ENCODE peak calls at places on chromosomes 5 and 9, in five cellular contexts. One of them, this sample, is unnamed.
A peak's percentile ranks its signal among the peaks of the same experiment; 100 is the strongest.

GRCh38 chr5:68431601-68432337 is 216.2 kb downstream of the PIK3R1 start:
- DNase-seq in IMR-90: no peak
- DNase-seq in cardiac muscle cell: no peak
- DNase-seq in mesenchymal stem cell: no peak
- DNase-seq in stomach: no peak
- DNase-seq in this sample: no peak

GRCh38 chr5:109786177-109786576 is 96.5 kb downstream of the MAN2A1 start:
- DNase-seq in IMR-90: no peak
- DNase-seq in cardiac muscle cell: no peak
- DNase-seq in mesenchymal stem cell: no peak
- DNase-seq in stomach: no peak
- DNase-seq in this sample: no peak

GRCh38 chr5:157842185-157842584 is 16.8 kb downstream of the CLINT1 start:
- DNase-seq in IMR-90: no peak
- DNase-seq in cardiac muscle cell: no peak
- DNase-seq in mesenchymal stem cell: no peak
- DNase-seq in stomach: no peak
- DNase-seq in this sample: no peak

GRCh38 chr9:135009711-135010362 is 77.6 kb upstream of the OLFM1 start:
- DNase-seq in IMR-90: no peak
- DNase-seq in cardiac muscle cell: no peak
- DNase-seq in mesenchymal stem cell: no peak
- DNase-seq in stomach: no peak
- DNase-seq in this sample: peak; percentile 39

GRCh38 chr9:113669523-113670115 is 206.1 kb downstream of the RGS3 start:
- DNase-seq in IMR-90: peak; percentile 88
- DNase-seq in cardiac muscle cell: no peak
- DNase-seq in mesenchymal stem cell: no peak
- DNase-seq in stomach: no peak
- DNase-seq in this sample: no peak

GRCh38 chr9:124218438-124219289 is 39.1 kb upstream of the NEK6 start:
- DNase-seq in IMR-90: peak; percentile 66
- DNase-seq in cardiac muscle cell: peak; percentile 32
- DNase-seq in mesenchymal stem cell: peak; percentile 84
- DNase-seq in stomach: peak; percentile 68
- DNase-seq in this sample: peak; percentile 77

GRCh38 chr5:176534640-176535039 is 2.6 kb downstream of the RNF44 start:
- DNase-seq in IMR-90: no peak
- DNase-seq in cardiac muscle cell: no peak
- DNase-seq in mesenchymal stem cell: no peak
- DNase-seq in stomach: no peak
- DNase-seq in this sample: no peak

GRCh38 chr9:136975624-136976023 is 1.7 kb upstream of the PTGDS start:
- DNase-seq in IMR-90: no peak
- DNase-seq in cardiac muscle cell: peak; percentile 36
- DNase-seq in mesenchymal stem cell: no peak
- DNase-seq in stomach: no peak
- DNase-seq in this sample: no peak

GRCh38 chr5:17412760-17413671 is 85.0 kb upstream of the TAF11L2 start:
- DNase-seq in IMR-90: no peak
- DNase-seq in cardiac muscle cell: no peak
- DNase-seq in mesenchymal stem cell: no peak
- DNase-seq in stomach: no peak
- DNase-seq in this sample: no peak

GRCh38 chr5:142432961-142433360 is 108.1 kb upstream of the SPRY4 start:
- DNase-seq in IMR-90: no peak
- DNase-seq in cardiac muscle cell: no peak
- DNase-seq in mesenchymal stem cell: no peak
- DNase-seq in stomach: no peak
- DNase-seq in this sample: no peak

GRCh38 chr9:125749287-125749935 is 2.2 kb downstream of the PBX3 start:
- DNase-seq in IMR-90: no peak
- DNase-seq in cardiac muscle cell: no peak
- DNase-seq in mesenchymal stem cell: no peak
- DNase-seq in stomach: no peak
- DNase-seq in this sample: no peak

GRCh38 chr5:150510460-150511263 is 2.7 kb downstream of the NDST1 start:
- DNase-seq in IMR-90: no peak
- DNase-seq in cardiac muscle cell: no peak
- DNase-seq in mesenchymal stem cell: no peak
- DNase-seq in stomach: peak; percentile 80
- DNase-seq in this sample: no peak

GRCh38 chr9:134283111-134283515 is 43.1 kb upstream of the RXRA start:
- DNase-seq in IMR-90: peak; percentile 70
- DNase-seq in cardiac muscle cell: peak; percentile 93
- DNase-seq in mesenchymal stem cell: no peak
- DNase-seq in stomach: peak; percentile 91
- DNase-seq in this sample: peak; percentile 79

GRCh38 chr5:134142806-134143205 is 28.3 kb downstream of the TCF7 start:
- DNase-seq in IMR-90: no peak
- DNase-seq in cardiac muscle cell: no peak
- DNase-seq in mesenchymal stem cell: no peak
- DNase-seq in stomach: peak; percentile 24
- DNase-seq in this sample: no peak

GRCh38 chr5:176733586-176734262 is 76.6 kb upstream of the UNC5A start:
- DNase-seq in IMR-90: no peak
- DNase-seq in cardiac muscle cell: no peak
- DNase-seq in mesenchymal stem cell: no peak
- DNase-seq in stomach: no peak
- DNase-seq in this sample: no peak

GRCh38 chr9:101093620-101094019 is 65.1 kb downstream of the PLPPR1 start:
- DNase-seq in IMR-90: no peak
- DNase-seq in cardiac muscle cell: peak; percentile 23
- DNase-seq in mesenchymal stem cell: no peak
- DNase-seq in stomach: no peak
- DNase-seq in this sample: no peak

GRCh38 chr5:171577940-171578856 is 158.8 kb downstream of the FGF18 start:
- DNase-seq in IMR-90: no peak
- DNase-seq in cardiac muscle cell: no peak
- DNase-seq in mesenchymal stem cell: peak; percentile 1
- DNase-seq in stomach: no peak
- DNase-seq in this sample: no peak

GRCh38 chr5:151651997-151652645 is 34.6 kb downstream of the SPARC start:
- DNase-seq in IMR-90: peak; percentile 75
- DNase-seq in cardiac muscle cell: peak; percentile 85
- DNase-seq in mesenchymal stem cell: peak; percentile 83
- DNase-seq in stomach: peak; percentile 74
- DNase-seq in this sample: peak; percentile 47

GRCh38 chr5:104084896-104085295 is 522.3 kb upstream of the NUDT12 start:
- DNase-seq in IMR-90: no peak
- DNase-seq in cardiac muscle cell: no peak
- DNase-seq in mesenchymal stem cell: no peak
- DNase-seq in stomach: no peak
- DNase-seq in this sample: no peak

GRCh38 chr5:14206028-14206725 is 63.0 kb downstream of the TRIO start:
- DNase-seq in IMR-90: no peak
- DNase-seq in cardiac muscle cell: peak; percentile 42
- DNase-seq in mesenchymal stem cell: peak; percentile 75
- DNase-seq in stomach: no peak
- DNase-seq in this sample: no peak

GRCh38 chr9:114037249-114037648 is 40.9 kb downstream of the AMBP start:
- DNase-seq in IMR-90: no peak
- DNase-seq in cardiac muscle cell: no peak
- DNase-seq in mesenchymal stem cell: no peak
- DNase-seq in stomach: no peak
- DNase-seq in this sample: no peak

GRCh38 chr5:14816374-14816998 is 55.1 kb downstream of the ANKH start:
- DNase-seq in IMR-90: no peak
- DNase-seq in cardiac muscle cell: no peak
- DNase-seq in mesenchymal stem cell: no peak
- DNase-seq in stomach: no peak
- DNase-seq in this sample: no peak

GRCh38 chr5:66872688-66873333 is 276.6 kb downstream of the MAST4 start:
- DNase-seq in IMR-90: no peak
- DNase-seq in cardiac muscle cell: no peak
- DNase-seq in mesenchymal stem cell: no peak
- DNase-seq in stomach: no peak
- DNase-seq in this sample: no peak

DNA sequence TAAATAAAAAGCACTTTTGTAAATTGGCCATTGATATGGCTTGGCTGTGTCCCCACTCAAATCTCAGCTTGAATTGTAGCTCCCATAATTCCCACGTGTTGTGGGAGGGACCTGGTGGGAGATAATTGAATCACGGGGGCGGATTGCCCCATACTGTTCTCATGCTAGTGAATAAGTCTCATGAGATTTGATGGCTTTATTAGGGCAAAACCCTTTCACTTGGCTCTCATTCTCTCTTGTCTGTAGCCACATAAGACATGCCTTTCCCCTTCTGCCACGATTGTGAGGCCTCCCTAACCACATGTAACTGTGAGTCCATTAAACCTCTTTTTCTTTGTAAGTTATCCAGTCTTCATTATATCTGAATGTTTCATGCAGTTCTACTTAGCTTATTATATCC is 153.2 kb downstream of the TARS1 start:
- DNase-seq in IMR-90: no peak
- DNase-seq in cardiac muscle cell: peak; percentile 18
- DNase-seq in mesenchymal stem cell: no peak
- DNase-seq in stomach: no peak
- DNase-seq in this sample: no peak
- H3K4me3 ChIP-seq in IMR-90: no peak overlapping the region
- H3K4me3 ChIP-seq in cardiac muscle cell: no peak overlapping the region
- H3K4me3 ChIP-seq in mesenchymal stem cell: no peak overlapping the region
- H3K4me3 ChIP-seq in stomach: no peak overlapping the region
- H3K4me3 ChIP-seq in this sample: no peak overlapping the region

DNA sequence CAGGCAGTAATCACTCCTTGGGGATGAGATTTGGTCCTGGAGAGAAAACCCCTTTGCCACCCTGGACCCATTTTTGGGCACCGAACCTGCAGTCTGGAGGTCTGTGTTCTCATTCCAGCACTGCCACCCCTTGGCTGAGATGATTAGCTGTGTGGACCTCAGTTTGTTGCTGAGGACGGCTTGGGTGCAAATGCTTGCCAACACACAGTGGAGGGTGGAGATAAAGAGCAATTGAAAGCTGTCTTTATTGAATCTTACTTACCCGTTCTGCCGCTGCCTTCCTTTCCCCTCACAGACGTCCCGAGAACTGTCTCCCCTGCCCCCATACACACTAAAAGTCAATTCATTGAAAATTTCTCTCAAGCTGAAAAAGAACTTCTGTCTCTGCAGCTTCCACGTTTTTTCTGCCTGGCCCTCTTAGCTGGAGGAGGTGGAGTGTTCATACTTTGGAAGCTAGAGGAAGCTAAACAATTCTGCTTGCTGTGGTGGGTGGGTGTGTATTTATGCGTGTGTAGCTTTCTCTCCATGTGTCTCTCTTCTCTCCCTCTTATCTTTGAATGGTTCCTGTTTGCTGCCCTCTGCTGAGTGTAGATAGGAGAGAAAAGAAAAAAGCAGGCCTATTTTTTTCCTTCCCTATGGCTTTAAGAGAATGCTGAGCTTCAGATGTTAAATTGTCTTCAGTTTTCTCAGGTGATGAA is 6.6 kb downstream of the GALNT10 start:
- DNase-seq in IMR-90: peak; percentile 87
- DNase-seq in cardiac muscle cell: peak; percentile 80
- DNase-seq in mesenchymal stem cell: peak; percentile 76
- DNase-seq in stomach: no peak
- DNase-seq in this sample: no peak
- H3K4me3 ChIP-seq in IMR-90: no peak overlapping the region
- H3K4me3 ChIP-seq in cardiac muscle cell: no peak overlapping the region
- H3K4me3 ChIP-seq in mesenchymal stem cell: no peak overlapping the region
- H3K4me3 ChIP-seq in stomach: no peak overlapping the region
- H3K4me3 ChIP-seq in this sample: no peak overlapping the region

GRCh38 chr5:132673939-132674630 is at the start of gene IL4:
- DNase-seq in IMR-90: no peak
- DNase-seq in cardiac muscle cell: no peak
- DNase-seq in mesenchymal stem cell: no peak
- DNase-seq in stomach: no peak
- DNase-seq in this sample: no peak

GRCh38 chr5:132677682-132678400 is 4.1 kb downstream of the IL4 start:
- DNase-seq in IMR-90: no peak
- DNase-seq in cardiac muscle cell: no peak
- DNase-seq in mesenchymal stem cell: peak; percentile 16
- DNase-seq in stomach: no peak
- DNase-seq in this sample: no peak

GRCh38 chr5:132677191-132677590 is 3.4 kb downstream of the IL4 start:
- DNase-seq in IMR-90: peak; percentile 91
- DNase-seq in cardiac muscle cell: peak; percentile 71
- DNase-seq in mesenchymal stem cell: peak; percentile 96
- DNase-seq in stomach: peak; percentile 73
- DNase-seq in this sample: no peak

GRCh38 chr5:132675936-132676689 is 2.3 kb downstream of the IL4 start:
- DNase-seq in IMR-90: no peak
- DNase-seq in cardiac muscle cell: no peak
- DNase-seq in mesenchymal stem cell: no peak
- DNase-seq in stomach: no peak
- DNase-seq in this sample: no peak

GRCh38 chr5:132674671-132675506 is 1.1 kb downstream of the IL4 start:
- DNase-seq in IMR-90: peak; percentile 98
- DNase-seq in cardiac muscle cell: peak; percentile 94
- DNase-seq in mesenchymal stem cell: peak; percentile 94
- DNase-seq in stomach: no peak
- DNase-seq in this sample: no peak
- H3K4me3 ChIP-seq in IMR-90: no peak overlapping the region
- H3K4me3 ChIP-seq in cardiac muscle cell: no peak overlapping the region
- H3K4me3 ChIP-seq in mesenchymal stem cell: peak overlapping the region; percentile 66
- H3K4me3 ChIP-seq in stomach: no peak overlapping the region
- H3K4me3 ChIP-seq in this sample: no peak overlapping the region

GRCh38 chr5:36251218-36251617 is 9.5 kb upstream of the NADK2 start:
- DNase-seq in IMR-90: no peak
- DNase-seq in cardiac muscle cell: no peak
- DNase-seq in mesenchymal stem cell: no peak
- DNase-seq in stomach: no peak
- DNase-seq in this sample: no peak
- H3K4me3 ChIP-seq in IMR-90: no peak overlapping the region
- H3K4me3 ChIP-seq in cardiac muscle cell: no peak overlapping the region
- H3K4me3 ChIP-seq in mesenchymal stem cell: no peak overlapping the region
- H3K4me3 ChIP-seq in stomach: no peak overlapping the region
- H3K4me3 ChIP-seq in this sample: no peak overlapping the region

DNA sequence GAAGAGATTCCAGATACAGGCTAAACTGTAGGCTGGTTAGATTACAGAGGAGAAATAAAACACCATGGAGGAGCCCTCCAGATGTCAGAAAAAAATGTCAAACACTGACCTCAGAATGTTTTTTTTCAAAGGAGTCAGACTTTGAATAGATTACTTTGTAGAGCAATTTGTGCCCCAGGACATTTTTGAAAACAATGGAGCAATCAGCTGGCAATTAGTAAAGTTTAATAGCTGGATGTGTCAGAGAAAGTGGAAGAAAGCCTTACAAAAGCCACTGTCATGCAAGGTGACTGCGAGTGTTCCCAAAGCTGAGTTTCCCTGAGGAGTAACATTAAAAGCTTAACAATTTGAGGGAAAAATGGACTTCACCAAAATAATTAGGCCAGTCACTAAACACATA is 417.8 kb upstream of the CTNND2 start:
- DNase-seq in IMR-90: no peak
- DNase-seq in cardiac muscle cell: no peak
- DNase-seq in mesenchymal stem cell: no peak
- DNase-seq in stomach: no peak
- DNase-seq in this sample: no peak
- H3K4me3 ChIP-seq in IMR-90: no peak overlapping the region
- H3K4me3 ChIP-seq in cardiac muscle cell: no peak overlapping the region
- H3K4me3 ChIP-seq in mesenchymal stem cell: no peak overlapping the region
- H3K4me3 ChIP-seq in stomach: no peak overlapping the region
- H3K4me3 ChIP-seq in this sample: no peak overlapping the region

This sample was measured in pancreas.